ENCODE peak calls at places on chromosomes 1 and 21, in ten cellular contexts. Z is hepatocyte; T is mesendoderm; J is Peyer's patch; D is psoas muscle; W is naive thymus-derived CD4-positive, alpha-beta T cell; Q is prostate gland; G is cardiac muscle cell; U is astrocyte; O is ascending aorta. B is an unnamed sample. For H3K4me1 and H3K36me3, the result is how much of the 10 kb centered on the place peaks cover.

GRCh38 chr1:234149217-234149616 is 224.0 kb upstream of the COA6 start:
- DNase-seq in O (no peak), J (no peak), U (peak), Z (no peak), W (no peak), G (no peak), Q (no peak), T (no peak), D (no peak), B (no peak)

GRCh38 chr1:112817555-112818373 is 102.6 kb upstream of the PPM1J start:
- DNase-seq in G (no peak), T (peak), Z (no peak), O (no peak), Q (no peak), W (no peak), D (no peak), J (no peak), U (no peak), B (no peak)

GRCh38 chr21:43639470-43640178 is 19.7 kb downstream of the HSF2BP start:
- DNase-seq in Z (peak), J (no peak), O (no peak), W (no peak), U (no peak), D (no peak), G (no peak), T (no peak), Q (no peak), B (no peak)

GRCh38 chr1:54583307-54583686 is 35.3 kb downstream of the ACOT11 start:
- DNase-seq in Z (no peak), J (no peak), Q (no peak), T (no peak), U (no peak), G (no peak), D (no peak), W (no peak), O (no peak), B (no peak)

GRCh38 chr1:2546515-2547209 is 9.5 kb upstream of the TNFRSF14 start:
- DNase-seq in W (peak), Z (peak), G (peak), T (peak), O (peak), Q (peak), J (peak), U (peak), D (peak), B (peak)

GRCh38 chr1:113792986-113793385 is 19.3 kb downstream of the RSBN1 start:
- DNase-seq in Z (no peak), D (no peak), J (no peak), Q (no peak), U (peak), T (no peak), G (no peak), W (no peak), O (no peak), B (no peak)

GRCh38 chr1:60848583-60849188 is 233.7 kb upstream of the NFIA start:
- DNase-seq in D (no peak), G (peak), W (no peak), Q (no peak), J (no peak), Z (peak), T (peak), O (no peak), U (peak), B (no peak)

GRCh38 chr1:26874896-26875295 is 11.9 kb downstream of the SFN start:
- DNase-seq in D (no peak), Q (no peak), G (no peak), T (peak), O (no peak), W (no peak), J (no peak), U (no peak), Z (no peak), B (no peak)

GRCh38 chr1:177799746-177800145 is 170.1 kb downstream of the SEC16B start:
- DNase-seq in Q (no peak), W (no peak), U (no peak), O (no peak), D (no peak), Z (no peak), G (no peak), T (no peak), J (no peak), B (no peak)

GRCh38 chr1:214838351-214838750 is 235.4 kb downstream of the CENPF start:
- DNase-seq in J (no peak), Q (no peak), T (no peak), O (no peak), W (no peak), G (no peak), U (peak), D (no peak), Z (no peak), B (no peak)

GRCh38 chr21:35814858-35815619 is 245.3 kb downstream of the SETD4 start:
- DNase-seq in O (no peak), Z (no peak), J (no peak), G (no peak), Q (no peak), W (no peak), U (no peak), T (no peak), D (no peak), B (no peak)

GRCh38 chr1:165865941-165866340 is 38.5 kb downstream of the UCK2 start:
- DNase-seq in O (no peak), J (no peak), D (no peak), Z (no peak), U (no peak), Q (no peak), G (no peak), W (no peak), T (no peak), B (no peak)

GRCh38 chr1:77655431-77655974 is 27.0 kb downstream of the ZZZ3 start:
- DNase-seq in G (peak), Z (peak), U (peak), D (no peak), J (peak), Q (no peak), T (no peak), W (no peak), O (no peak), B (no peak)

GRCh38 chr1:177351361-177352108 is 180.8 kb downstream of the BRINP2 start:
- DNase-seq in Q (no peak), D (no peak), W (no peak), U (no peak), O (no peak), T (peak), Z (peak), G (peak), J (peak), B (no peak)

GRCh38 chr1:204398197-204399125 is 13.2 kb downstream of the PPP1R15B start:
- DNase-seq in T (peak), Z (peak), O (no peak), G (peak), J (peak), Q (peak), U (peak), D (no peak), W (peak), B (peak)
- H3K27ac ChIP-seq in T (no peak), Z (peak), O (no peak), G (no peak), J (no peak), Q (peak), U (no peak), D (peak), W (peak), B (no peak)

GRCh38 chr1:42953182-42954180 is 5.2 kb downstream of the SLC2A1 start:
- DNase-seq in D (no peak), U (no peak), Z (no peak), G (no peak), T (no peak), J (no peak), W (no peak), Q (no peak), O (no peak), B (no peak)
- H3K4me1 ChIP-seq in D (under half), U (half or more), Z (under half), G (under half), T (under half), J (under half), W (half or more), Q (under half), O (under half), B (half or more)

GRCh38 chr21:40245021-40245420 is 377.8 kb downstream of the PCP4 start:
- DNase-seq in Q (no peak), U (no peak), O (no peak), G (no peak), J (no peak), Z (no peak), W (no peak), D (no peak), T (no peak), B (no peak)
- H3K36me3 ChIP-seq in Q (under half), U (under half), O (under half), G (under half), J (under half), Z (under half), W (under half), D (under half), T (under half), B (under half)

GRCh38 chr1:151309851-151310323 is 17.3 kb downstream of the PI4KB start:
- DNase-seq in J (no peak), W (no peak), D (no peak), O (no peak), U (peak), T (peak), Z (peak), Q (no peak), G (no peak), B (no peak)
- H3K27ac ChIP-seq in J (peak), W (no peak), D (peak), O (peak), U (peak), T (peak), Z (peak), Q (no peak), G (peak), B (no peak)

B was measured in CD8-positive, alpha-beta T cell.